ENCODE peak calls at places on chromosome 15, in ten cellular contexts. H, S, I, Y, C, R, K, Z, W and E are unnamed samples.

GRCh38 chr15:85771781-85772445 is 22.8 kb downstream of the KLHL25 start:
- DNase-seq in H (no peak), S (peak), I (peak), Y (peak), C (no peak), R (no peak), K (no peak), Z (peak), W (no peak), E (no peak)

GRCh38 chr15:82650046-82650670 is 3.0 kb upstream of the CPEB1 start:
- DNase-seq in H (no peak), S (no peak), I (no peak), Y (no peak), C (no peak), R (no peak), K (no peak), Z (no peak), W (no peak), E (no peak)

GRCh38 chr15:59591372-59591771 is 20.2 kb upstream of the GCNT3 start:
- DNase-seq in H (no peak), S (no peak), I (no peak), Y (no peak), C (no peak), R (no peak), K (no peak), Z (peak), W (no peak), E (no peak)

GRCh38 chr15:98375513-98376360 is 272.6 kb upstream of the IGF1R start:
- DNase-seq in H (no peak), S (no peak), I (no peak), Y (no peak), C (no peak), R (no peak), K (no peak), Z (no peak), W (no peak), E (peak)

GRCh38 chr15:34759347-34759746 is 4.5 kb upstream of the GJD2 start:
- DNase-seq in H (no peak), S (no peak), I (no peak), Y (no peak), C (no peak), R (no peak), K (no peak), Z (no peak), W (no peak), E (no peak)

GRCh38 chr15:34331809-34332208 is 5.8 kb downstream of the SLC12A6 start:
- DNase-seq in H (no peak), S (no peak), I (no peak), Y (peak), C (no peak), R (peak), K (peak), Z (no peak), W (no peak), E (no peak)

GRCh38 chr15:52523192-52523591 is 5.5 kb downstream of the MYO5A start:
- DNase-seq in H (no peak), S (no peak), I (no peak), Y (peak), C (no peak), R (peak), K (peak), Z (peak), W (no peak), E (no peak)

GRCh38 chr15:78434134-78434533 is 3.9 kb upstream of the IREB2 start:
- DNase-seq in H (no peak), S (no peak), I (no peak), Y (no peak), C (no peak), R (no peak), K (no peak), Z (no peak), W (peak), E (no peak)

GRCh38 chr15:69729167-69729748 is 276.6 kb downstream of the RPLP1 start:
- DNase-seq in H (no peak), S (peak), I (no peak), Y (peak), C (peak), R (no peak), K (no peak), Z (peak), W (no peak), E (no peak)

GRCh38 chr15:59372352-59373211 is at the start of gene MYO1E:
- DNase-seq in H (peak), S (peak), I (peak), Y (peak), C (peak), R (peak), K (peak), Z (peak), W (peak), E (peak)

GRCh38 chr15:90838066-90838465 is 30.3 kb upstream of the FURIN start:
- DNase-seq in H (no peak), S (no peak), I (no peak), Y (no peak), C (peak), R (no peak), K (no peak), Z (no peak), W (no peak), E (no peak)

GRCh38 chr15:59271595-59272201 is 65.1 kb downstream of the LDHAL6B start:
- DNase-seq in H (no peak), S (no peak), I (no peak), Y (no peak), C (no peak), R (no peak), K (no peak), Z (no peak), W (no peak), E (no peak)

GRCh38 chr15:61195116-61196002 is 33.7 kb downstream of the RORA start:
- DNase-seq in H (no peak), S (peak), I (no peak), Y (peak), C (peak), R (peak), K (peak), Z (peak), W (no peak), E (no peak)

GRCh38 chr15:87736401-87736800 is 520.1 kb downstream of the NTRK3 start:
- DNase-seq in H (no peak), S (no peak), I (no peak), Y (peak), C (no peak), R (peak), K (peak), Z (peak), W (no peak), E (no peak)

GRCh38 chr15:55816017-55816416 is 73.1 kb upstream of the PRTG start:
- DNase-seq in H (no peak), S (no peak), I (no peak), Y (peak), C (no peak), R (peak), K (peak), Z (peak), W (no peak), E (no peak)

GRCh38 chr15:35466476-35466875 is 79.5 kb downstream of the DPH6 start:
- DNase-seq in H (no peak), S (no peak), I (no peak), Y (no peak), C (no peak), R (no peak), K (no peak), Z (no peak), W (no peak), E (no peak)

GRCh38 chr15:90903733-90904536 is 833 bp downstream of the MAN2A2 start:
- DNase-seq in H (no peak), S (peak), I (no peak), Y (peak), C (peak), R (no peak), K (no peak), Z (no peak), W (no peak), E (no peak)

GRCh38 chr15:45549831-45550230 is 27.3 kb upstream of the SLC30A4 start:
- DNase-seq in H (no peak), S (no peak), I (no peak), Y (peak), C (no peak), R (peak), K (peak), Z (no peak), W (no peak), E (no peak)

GRCh38 chr15:68658641-68659358 is 80.0 kb downstream of the CORO2B start:
- DNase-seq in H (no peak), S (no peak), I (peak), Y (no peak), C (no peak), R (no peak), K (no peak), Z (no peak), W (no peak), E (peak)

GRCh38 chr15:101455291-101455916 is 34.1 kb downstream of the PCSK6 start:
- DNase-seq in H (no peak), S (no peak), I (peak), Y (no peak), C (no peak), R (no peak), K (no peak), Z (no peak), W (no peak), E (no peak)

GRCh38 chr15:92627014-92627413 is 28.6 kb downstream of the FAM174B start:
- DNase-seq in H (no peak), S (no peak), I (peak), Y (no peak), C (no peak), R (no peak), K (no peak), Z (no peak), W (no peak), E (no peak)

GRCh38 chr15:49521802-49522201 is 98.8 kb downstream of the FGF7 start:
- DNase-seq in H (no peak), S (no peak), I (no peak), Y (peak), C (no peak), R (no peak), K (no peak), Z (peak), W (no peak), E (no peak)
- TF ChIP-seq CTCF in H (peak), S (no peak), I (no peak), Y (peak), C (no peak), R (no peak), K (no peak), Z (no peak), W (no peak), E (no peak)

GRCh38 chr15:76993114-76993715 is 1.7 kb upstream of the PSTPIP1 start:
- DNase-seq in H (no peak), S (no peak), I (peak), Y (no peak), C (no peak), R (no peak), K (no peak), Z (no peak), W (no peak), E (no peak)
- TF ChIP-seq CTCF in H (no peak), S (no peak), I (no peak), Y (no peak), C (no peak), R (no peak), K (no peak), Z (no peak), W (no peak), E (no peak)

DNA sequence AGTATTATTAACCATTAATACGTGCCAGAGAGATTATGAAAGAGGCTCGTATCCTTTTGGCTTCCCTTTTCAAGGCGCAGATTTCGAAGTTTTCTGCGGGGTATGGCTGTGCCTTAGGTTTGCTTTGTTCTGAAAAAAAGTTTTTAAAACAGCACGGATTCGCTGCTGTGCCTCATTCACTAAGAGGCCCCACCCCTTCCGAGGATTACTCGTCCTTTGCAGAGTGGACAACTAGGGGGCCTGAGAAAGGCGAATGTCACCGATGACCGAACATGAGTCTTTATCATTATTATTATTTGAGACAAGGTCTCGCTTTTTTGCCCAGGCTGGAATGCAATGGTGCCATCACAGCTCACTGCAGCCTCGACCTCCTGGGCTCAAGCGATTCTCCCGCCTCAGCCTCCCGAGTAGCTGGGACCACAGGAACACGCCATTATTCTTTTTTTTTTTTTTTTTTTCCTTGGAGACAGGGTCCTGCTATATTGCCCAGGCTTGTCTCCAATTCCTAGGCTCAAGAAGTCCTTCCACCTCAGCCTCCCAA is 684 bp upstream of the RPS27L start:
- DNase-seq in H (no peak), S (peak), I (no peak), Y (peak), C (peak), R (peak), K (peak), Z (peak), W (no peak), E (no peak)
- TF ChIP-seq CTCF in H (no peak), S (no peak), I (no peak), Y (peak), C (no peak), R (no peak), K (peak), Z (peak), W (no peak), E (no peak)

DNA sequence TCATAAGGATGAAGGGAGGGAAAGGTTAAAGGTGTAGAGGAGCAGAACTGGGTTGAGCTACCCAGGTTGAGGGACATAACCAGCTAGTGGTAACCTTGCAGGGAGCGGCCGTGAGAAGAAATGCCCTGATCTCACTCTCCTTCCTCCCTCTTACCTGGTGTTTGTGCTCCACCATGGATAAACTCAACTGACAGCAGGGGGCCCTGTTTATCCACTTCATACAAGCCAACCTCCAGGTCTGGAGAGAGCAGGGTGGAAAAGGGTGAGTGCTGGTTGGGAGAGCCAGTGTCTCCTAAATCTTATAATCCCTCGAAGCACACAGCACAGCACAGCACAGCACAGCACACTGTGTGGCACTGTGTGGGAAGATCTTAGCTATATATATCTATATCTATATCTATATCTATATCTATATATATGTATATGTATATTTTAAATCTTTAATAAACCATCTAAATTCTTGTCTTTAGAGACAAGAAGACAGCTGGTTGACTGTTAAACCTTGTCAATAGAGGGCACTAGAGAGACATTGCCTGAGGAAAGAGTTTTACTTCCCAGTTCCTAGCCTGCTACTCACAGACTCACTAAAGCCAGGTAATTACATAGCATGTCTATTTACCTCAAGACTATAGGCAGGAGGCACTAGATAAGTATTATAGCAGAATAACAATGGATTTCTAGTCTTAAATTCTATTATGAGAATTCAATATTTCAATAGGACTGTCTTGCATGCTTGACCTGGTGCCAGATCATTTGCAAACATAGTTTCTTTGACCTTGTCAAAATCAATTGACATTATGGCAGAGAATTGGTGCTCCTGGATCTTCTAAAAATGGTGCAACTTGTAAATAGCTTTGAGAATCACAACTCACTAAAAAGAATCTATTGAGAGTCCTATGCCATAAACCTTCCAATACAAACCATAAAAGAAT is 21.7 kb upstream of the FMN1 start:
- DNase-seq in H (no peak), S (no peak), I (no peak), Y (peak), C (peak), R (no peak), K (no peak), Z (peak), W (peak), E (no peak)
- TF ChIP-seq CTCF in H (peak), S (peak), I (peak), Y (peak), C (peak), R (peak), K (peak), Z (peak), W (no peak), E (no peak)